ENCODE peak calls at places on chromosomes 2 and 18, in eight cellular contexts. One of them, this sample, is unnamed.
A peak's percentile ranks its signal among the peaks of the same experiment; 100 is the strongest.

GRCh38 chr2:174784909-174785308 is 20.6 kb upstream of the CHRNA1 start:
- DNase-seq in fibroblast of villous mesenchyme: no peak
- DNase-seq in CD4-positive, alpha-beta T cell: no peak
- DNase-seq in HT-29: no peak
- DNase-seq in NCI-H2081: no peak
- DNase-seq in AG09309: no peak
- DNase-seq in A549: no peak
- DNase-seq in right cardiac atrium: no peak
- DNase-seq in this sample: no peak

GRCh38 chr2:86225581-86225980 is 26.3 kb downstream of the MRPL35 start:
- DNase-seq in fibroblast of villous mesenchyme: peak; percentile 10
- DNase-seq in CD4-positive, alpha-beta T cell: peak; percentile 30
- DNase-seq in HT-29: no peak
- DNase-seq in NCI-H2081: no peak
- DNase-seq in AG09309: no peak
- DNase-seq in A549: no peak
- DNase-seq in right cardiac atrium: peak; percentile 63
- DNase-seq in this sample: no peak

GRCh38 chr2:109172556-109173105 is 43.6 kb downstream of the SH3RF3 start:
- DNase-seq in fibroblast of villous mesenchyme: peak; percentile 51
- DNase-seq in CD4-positive, alpha-beta T cell: no peak
- DNase-seq in HT-29: no peak
- DNase-seq in NCI-H2081: no peak
- DNase-seq in AG09309: no peak
- DNase-seq in A549: no peak
- DNase-seq in right cardiac atrium: no peak
- DNase-seq in this sample: no peak

GRCh38 chr18:76955529-76956170 is 133.3 kb downstream of the ZNF236 start:
- DNase-seq in fibroblast of villous mesenchyme: no peak
- DNase-seq in CD4-positive, alpha-beta T cell: no peak
- DNase-seq in HT-29: no peak
- DNase-seq in NCI-H2081: no peak
- DNase-seq in AG09309: no peak
- DNase-seq in A549: no peak
- DNase-seq in right cardiac atrium: no peak
- DNase-seq in this sample: no peak

GRCh38 chr2:237859533-237860272 is at the start of gene RAMP1:
- DNase-seq in fibroblast of villous mesenchyme: no peak
- DNase-seq in CD4-positive, alpha-beta T cell: no peak
- DNase-seq in HT-29: no peak
- DNase-seq in NCI-H2081: no peak
- DNase-seq in AG09309: no peak
- DNase-seq in A549: no peak
- DNase-seq in right cardiac atrium: no peak
- DNase-seq in this sample: no peak

GRCh38 chr2:130915595-130916437 is 79.1 kb downstream of the ARHGEF4 start:
- DNase-seq in fibroblast of villous mesenchyme: no peak
- DNase-seq in CD4-positive, alpha-beta T cell: no peak
- DNase-seq in HT-29: no peak
- DNase-seq in NCI-H2081: no peak
- DNase-seq in AG09309: no peak
- DNase-seq in A549: no peak
- DNase-seq in right cardiac atrium: no peak
- DNase-seq in this sample: no peak

GRCh38 chr2:63658176-63658968 is 69.6 kb downstream of the MDH1 start:
- DNase-seq in fibroblast of villous mesenchyme: peak; percentile 77
- DNase-seq in CD4-positive, alpha-beta T cell: no peak
- DNase-seq in HT-29: no peak
- DNase-seq in NCI-H2081: no peak
- DNase-seq in AG09309: no peak
- DNase-seq in A549: no peak
- DNase-seq in right cardiac atrium: no peak
- DNase-seq in this sample: no peak

GRCh38 chr18:13375302-13376255 is 157.0 kb downstream of the LDLRAD4 start:
- DNase-seq in fibroblast of villous mesenchyme: peak; percentile 79
- DNase-seq in CD4-positive, alpha-beta T cell: peak; percentile 59
- DNase-seq in HT-29: peak; percentile 48
- DNase-seq in NCI-H2081: no peak
- DNase-seq in AG09309: peak; percentile 59
- DNase-seq in A549: peak; percentile 61
- DNase-seq in right cardiac atrium: peak; percentile 87
- DNase-seq in this sample: peak; percentile 57

GRCh38 chr2:170744248-170745002 is 25.8 kb upstream of the ERICH2 start:
- DNase-seq in fibroblast of villous mesenchyme: peak; percentile 90
- DNase-seq in CD4-positive, alpha-beta T cell: no peak
- DNase-seq in HT-29: no peak
- DNase-seq in NCI-H2081: no peak
- DNase-seq in AG09309: peak; percentile 46
- DNase-seq in A549: peak; percentile 27
- DNase-seq in right cardiac atrium: no peak
- DNase-seq in this sample: no peak

GRCh38 chr2:127174977-127175376 is 45.1 kb downstream of the CYP27C1 start:
- DNase-seq in fibroblast of villous mesenchyme: peak; percentile 84
- DNase-seq in CD4-positive, alpha-beta T cell: no peak
- DNase-seq in HT-29: no peak
- DNase-seq in NCI-H2081: no peak
- DNase-seq in AG09309: no peak
- DNase-seq in A549: no peak
- DNase-seq in right cardiac atrium: peak; percentile 41
- DNase-seq in this sample: no peak

GRCh38 chr2:38107738-38108410 is 31.9 kb upstream of the CYP1B1 start:
- DNase-seq in fibroblast of villous mesenchyme: no peak
- DNase-seq in CD4-positive, alpha-beta T cell: no peak
- DNase-seq in HT-29: no peak
- DNase-seq in NCI-H2081: no peak
- DNase-seq in AG09309: no peak
- DNase-seq in A549: no peak
- DNase-seq in right cardiac atrium: no peak
- DNase-seq in this sample: no peak

GRCh38 chr2:109457366-109457765 is 156.4 kb downstream of the SEPTIN10 start:
- DNase-seq in fibroblast of villous mesenchyme: no peak
- DNase-seq in CD4-positive, alpha-beta T cell: no peak
- DNase-seq in HT-29: no peak
- DNase-seq in NCI-H2081: no peak
- DNase-seq in AG09309: no peak
- DNase-seq in A549: no peak
- DNase-seq in right cardiac atrium: no peak
- DNase-seq in this sample: no peak

GRCh38 chr2:51628953-51629352 is 597.0 kb upstream of the NRXN1 start:
- DNase-seq in fibroblast of villous mesenchyme: no peak
- DNase-seq in CD4-positive, alpha-beta T cell: no peak
- DNase-seq in HT-29: no peak
- DNase-seq in NCI-H2081: no peak
- DNase-seq in AG09309: no peak
- DNase-seq in A549: no peak
- DNase-seq in right cardiac atrium: no peak
- DNase-seq in this sample: no peak

GRCh38 chr2:98669675-98670074 is 61.3 kb downstream of the MGAT4A start:
- DNase-seq in fibroblast of villous mesenchyme: no peak
- DNase-seq in CD4-positive, alpha-beta T cell: no peak
- DNase-seq in HT-29: no peak
- DNase-seq in NCI-H2081: no peak
- DNase-seq in AG09309: no peak
- DNase-seq in A549: peak; percentile 8
- DNase-seq in right cardiac atrium: no peak
- DNase-seq in this sample: no peak

GRCh38 chr2:118179445-118179844 is 91.2 kb downstream of the INSIG2 start:
- DNase-seq in fibroblast of villous mesenchyme: no peak
- DNase-seq in CD4-positive, alpha-beta T cell: no peak
- DNase-seq in HT-29: no peak
- DNase-seq in NCI-H2081: no peak
- DNase-seq in AG09309: no peak
- DNase-seq in A549: no peak
- DNase-seq in right cardiac atrium: no peak
- DNase-seq in this sample: no peak

GRCh38 chr2:133655565-133656113 is 87.4 kb upstream of the NCKAP5 start:
- DNase-seq in fibroblast of villous mesenchyme: no peak
- DNase-seq in CD4-positive, alpha-beta T cell: no peak
- DNase-seq in HT-29: no peak
- DNase-seq in NCI-H2081: no peak
- DNase-seq in AG09309: no peak
- DNase-seq in A549: no peak
- DNase-seq in right cardiac atrium: no peak
- DNase-seq in this sample: no peak

GRCh38 chr2:182718459-182718858 is 2.4 kb downstream of the DNAJC10 start:
- DNase-seq in fibroblast of villous mesenchyme: no peak
- DNase-seq in CD4-positive, alpha-beta T cell: no peak
- DNase-seq in HT-29: no peak
- DNase-seq in NCI-H2081: no peak
- DNase-seq in AG09309: no peak
- DNase-seq in A549: no peak
- DNase-seq in right cardiac atrium: no peak
- DNase-seq in this sample: no peak

GRCh38 chr2:69567157-69567908 is 76.2 kb downstream of the AAK1 start:
- DNase-seq in fibroblast of villous mesenchyme: no peak
- DNase-seq in CD4-positive, alpha-beta T cell: no peak
- DNase-seq in HT-29: peak; percentile 68
- DNase-seq in NCI-H2081: no peak
- DNase-seq in AG09309: no peak
- DNase-seq in A549: peak; percentile 54
- DNase-seq in right cardiac atrium: no peak
- DNase-seq in this sample: no peak

GRCh38 chr2:102439065-102439695 is 16.2 kb downstream of the IL18RAP start:
- DNase-seq in fibroblast of villous mesenchyme: peak; percentile 52
- DNase-seq in CD4-positive, alpha-beta T cell: no peak
- DNase-seq in HT-29: no peak
- DNase-seq in NCI-H2081: no peak
- DNase-seq in AG09309: no peak
- DNase-seq in A549: peak; percentile 14
- DNase-seq in right cardiac atrium: no peak
- DNase-seq in this sample: no peak

GRCh38 chr2:134261398-134262131 is 7.7 kb downstream of the MGAT5 start:
- DNase-seq in fibroblast of villous mesenchyme: peak; percentile 45
- DNase-seq in CD4-positive, alpha-beta T cell: no peak
- DNase-seq in HT-29: no peak
- DNase-seq in NCI-H2081: no peak
- DNase-seq in AG09309: no peak
- DNase-seq in A549: no peak
- DNase-seq in right cardiac atrium: no peak
- DNase-seq in this sample: no peak

GRCh38 chr2:219252084-219252483 is 959 bp upstream of the TUBA4B start:
- DNase-seq in fibroblast of villous mesenchyme: no peak
- DNase-seq in CD4-positive, alpha-beta T cell: no peak
- DNase-seq in HT-29: no peak
- DNase-seq in NCI-H2081: no peak
- DNase-seq in AG09309: no peak
- DNase-seq in A549: no peak
- DNase-seq in right cardiac atrium: no peak
- DNase-seq in this sample: no peak

GRCh38 chr18:21853020-21853419 is 112.4 kb downstream of the MIB1 start:
- DNase-seq in fibroblast of villous mesenchyme: peak; percentile 65
- DNase-seq in CD4-positive, alpha-beta T cell: no peak
- DNase-seq in HT-29: no peak
- DNase-seq in NCI-H2081: no peak
- DNase-seq in AG09309: no peak
- DNase-seq in A549: no peak
- DNase-seq in right cardiac atrium: no peak
- DNase-seq in this sample: no peak

This sample was measured in BJ.